ENCODE peak calls at places on chromosomes 12 and 14, in nine cellular contexts. One of them, this sample, is unnamed.

GRCh38 chr14:57847096-57847495 is 18.8 kb downstream of the SLC35F4 start:
- DNase-seq in neuronal stem cell: no peak
- DNase-seq in tibial artery: no peak
- DNase-seq in heart right ventricle: no peak
- DNase-seq in right lobe of liver: no peak
- DNase-seq in H9: no peak
- DNase-seq in caudate nucleus: no peak
- DNase-seq in endothelial cell of umbilical vein: no peak
- DNase-seq in PC-9: no peak
- DNase-seq in this sample: no peak

GRCh38 chr12:18971932-18972331 is 157.6 kb upstream of the PLEKHA5 start:
- DNase-seq in neuronal stem cell: no peak
- DNase-seq in tibial artery: no peak
- DNase-seq in heart right ventricle: no peak
- DNase-seq in right lobe of liver: no peak
- DNase-seq in H9: no peak
- DNase-seq in caudate nucleus: no peak
- DNase-seq in endothelial cell of umbilical vein: no peak
- DNase-seq in PC-9: no peak
- DNase-seq in this sample: no peak

GRCh38 chr14:50362791-50363733 is 33.6 kb downstream of the CDKL1 start:
- DNase-seq in neuronal stem cell: no peak
- DNase-seq in tibial artery: no peak
- DNase-seq in heart right ventricle: no peak
- DNase-seq in right lobe of liver: no peak
- DNase-seq in H9: no peak
- DNase-seq in caudate nucleus: no peak
- DNase-seq in endothelial cell of umbilical vein: no peak
- DNase-seq in PC-9: no peak
- DNase-seq in this sample: no peak

GRCh38 chr12:52243774-52244614 is 11.0 kb downstream of the KRT7 start:
- DNase-seq in neuronal stem cell: no peak
- DNase-seq in tibial artery: peak
- DNase-seq in heart right ventricle: peak
- DNase-seq in right lobe of liver: no peak
- DNase-seq in H9: no peak
- DNase-seq in caudate nucleus: no peak
- DNase-seq in endothelial cell of umbilical vein: peak
- DNase-seq in PC-9: peak
- DNase-seq in this sample: peak

GRCh38 chr14:62691613-62692489 is 353.4 kb downstream of the KCNH5 start:
- DNase-seq in neuronal stem cell: no peak
- DNase-seq in tibial artery: no peak
- DNase-seq in heart right ventricle: no peak
- DNase-seq in right lobe of liver: no peak
- DNase-seq in H9: no peak
- DNase-seq in caudate nucleus: no peak
- DNase-seq in endothelial cell of umbilical vein: peak
- DNase-seq in PC-9: peak
- DNase-seq in this sample: peak

GRCh38 chr12:127811988-127812387 is 455.0 kb upstream of the TMEM132C start:
- DNase-seq in neuronal stem cell: peak
- DNase-seq in tibial artery: no peak
- DNase-seq in heart right ventricle: peak
- DNase-seq in right lobe of liver: no peak
- DNase-seq in H9: peak
- DNase-seq in caudate nucleus: no peak
- DNase-seq in endothelial cell of umbilical vein: no peak
- DNase-seq in PC-9: no peak
- DNase-seq in this sample: no peak

GRCh38 chr12:83826112-83826511 is 1086.5 kb downstream of the SLC6A15 start:
- DNase-seq in neuronal stem cell: peak
- DNase-seq in tibial artery: no peak
- DNase-seq in heart right ventricle: no peak
- DNase-seq in right lobe of liver: no peak
- DNase-seq in H9: peak
- DNase-seq in caudate nucleus: no peak
- DNase-seq in endothelial cell of umbilical vein: peak
- DNase-seq in PC-9: no peak
- DNase-seq in this sample: peak

GRCh38 chr12:111438501-111438900 is 32.8 kb downstream of the SH2B3 start:
- DNase-seq in neuronal stem cell: no peak
- DNase-seq in tibial artery: no peak
- DNase-seq in heart right ventricle: no peak
- DNase-seq in right lobe of liver: no peak
- DNase-seq in H9: no peak
- DNase-seq in caudate nucleus: no peak
- DNase-seq in endothelial cell of umbilical vein: peak
- DNase-seq in PC-9: no peak
- DNase-seq in this sample: peak

GRCh38 chr12:110853856-110854255 is 7.1 kb downstream of the CCDC63 start:
- DNase-seq in neuronal stem cell: no peak
- DNase-seq in tibial artery: no peak
- DNase-seq in heart right ventricle: no peak
- DNase-seq in right lobe of liver: no peak
- DNase-seq in H9: no peak
- DNase-seq in caudate nucleus: no peak
- DNase-seq in endothelial cell of umbilical vein: no peak
- DNase-seq in PC-9: no peak
- DNase-seq in this sample: no peak

GRCh38 chr14:79177106-79177505 is 1006.9 kb downstream of the NRXN3 start:
- DNase-seq in neuronal stem cell: no peak
- DNase-seq in tibial artery: no peak
- DNase-seq in heart right ventricle: no peak
- DNase-seq in right lobe of liver: no peak
- DNase-seq in H9: no peak
- DNase-seq in caudate nucleus: no peak
- DNase-seq in endothelial cell of umbilical vein: no peak
- DNase-seq in PC-9: no peak
- DNase-seq in this sample: no peak

GRCh38 chr12:88839486-88839885 is 259.2 kb upstream of the KITLG start:
- DNase-seq in neuronal stem cell: no peak
- DNase-seq in tibial artery: no peak
- DNase-seq in heart right ventricle: no peak
- DNase-seq in right lobe of liver: no peak
- DNase-seq in H9: no peak
- DNase-seq in caudate nucleus: no peak
- DNase-seq in endothelial cell of umbilical vein: no peak
- DNase-seq in PC-9: no peak
- DNase-seq in this sample: no peak

GRCh38 chr12:106280101-106280500 is 22.4 kb upstream of the TCP11L2 start:
- DNase-seq in neuronal stem cell: no peak
- DNase-seq in tibial artery: no peak
- DNase-seq in heart right ventricle: no peak
- DNase-seq in right lobe of liver: no peak
- DNase-seq in H9: no peak
- DNase-seq in caudate nucleus: no peak
- DNase-seq in endothelial cell of umbilical vein: no peak
- DNase-seq in PC-9: no peak
- DNase-seq in this sample: no peak

GRCh38 chr12:106285993-106286392 is 16.5 kb upstream of the TCP11L2 start:
- DNase-seq in neuronal stem cell: no peak
- DNase-seq in tibial artery: no peak
- DNase-seq in heart right ventricle: no peak
- DNase-seq in right lobe of liver: no peak
- DNase-seq in H9: no peak
- DNase-seq in caudate nucleus: no peak
- DNase-seq in endothelial cell of umbilical vein: no peak
- DNase-seq in PC-9: no peak
- DNase-seq in this sample: no peak

GRCh38 chr12:106282457-106283097 is 20.0 kb upstream of the TCP11L2 start:
- DNase-seq in neuronal stem cell: peak
- DNase-seq in tibial artery: no peak
- DNase-seq in heart right ventricle: peak
- DNase-seq in right lobe of liver: peak
- DNase-seq in H9: peak
- DNase-seq in caudate nucleus: no peak
- DNase-seq in endothelial cell of umbilical vein: peak
- DNase-seq in PC-9: peak
- DNase-seq in this sample: peak

GRCh38 chr12:106284294-106285105 is 18.0 kb upstream of the TCP11L2 start:
- DNase-seq in neuronal stem cell: no peak
- DNase-seq in tibial artery: no peak
- DNase-seq in heart right ventricle: no peak
- DNase-seq in right lobe of liver: no peak
- DNase-seq in H9: no peak
- DNase-seq in caudate nucleus: no peak
- DNase-seq in endothelial cell of umbilical vein: no peak
- DNase-seq in PC-9: no peak
- DNase-seq in this sample: no peak

DNA sequence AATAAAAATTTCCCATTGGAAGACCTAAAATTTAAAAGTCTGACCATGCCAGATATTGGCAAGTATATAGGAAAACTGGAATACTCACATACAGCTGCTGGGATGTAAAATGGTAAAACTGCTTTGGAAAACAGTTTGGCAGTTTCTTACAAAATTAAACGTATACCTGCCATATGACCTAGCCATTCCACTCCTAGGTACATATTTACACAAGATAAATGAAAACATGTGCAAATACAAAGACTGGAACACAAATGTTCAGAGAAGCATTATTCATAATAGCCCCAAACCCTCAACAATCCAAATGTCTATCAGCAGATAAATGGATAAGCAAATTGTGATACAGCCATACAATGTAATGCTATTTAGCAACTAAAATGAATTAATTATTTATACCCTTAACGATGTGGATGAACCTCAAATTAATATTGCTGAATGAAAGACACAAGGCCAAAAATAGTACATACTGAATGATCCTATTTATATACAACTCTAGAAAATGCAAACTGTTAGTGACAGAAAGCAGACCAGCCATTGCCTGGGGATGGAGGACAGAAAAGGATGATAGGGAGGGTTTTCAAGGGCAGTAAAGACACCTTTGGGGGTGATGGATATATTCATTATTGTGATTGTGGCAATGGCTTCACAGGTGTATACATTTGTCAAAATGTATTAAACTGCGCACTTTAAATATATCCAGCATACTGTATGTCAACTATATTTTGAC is 21.3 kb upstream of the TCP11L2 start:
- DNase-seq in neuronal stem cell: no peak
- DNase-seq in tibial artery: no peak
- DNase-seq in heart right ventricle: peak
- DNase-seq in right lobe of liver: no peak
- DNase-seq in H9: no peak
- DNase-seq in caudate nucleus: no peak
- DNase-seq in endothelial cell of umbilical vein: no peak
- DNase-seq in PC-9: no peak
- DNase-seq in this sample: no peak
- H3K27ac ChIP-seq in neuronal stem cell: no peak
- H3K27ac ChIP-seq in tibial artery: no peak
- H3K27ac ChIP-seq in heart right ventricle: no peak
- H3K27ac ChIP-seq in right lobe of liver: no peak
- H3K27ac ChIP-seq in H9: no peak
- H3K27ac ChIP-seq in caudate nucleus: no peak
- H3K27ac ChIP-seq in endothelial cell of umbilical vein: no peak
- H3K27ac ChIP-seq in PC-9: no peak
- H3K27ac ChIP-seq in this sample: no peak

GRCh38 chr12:4771960-4772566 is 51.9 kb downstream of the GALNT8 start:
- DNase-seq in neuronal stem cell: no peak
- DNase-seq in tibial artery: no peak
- DNase-seq in heart right ventricle: no peak
- DNase-seq in right lobe of liver: no peak
- DNase-seq in H9: no peak
- DNase-seq in caudate nucleus: no peak
- DNase-seq in endothelial cell of umbilical vein: no peak
- DNase-seq in PC-9: no peak
- DNase-seq in this sample: no peak
- H3K27ac ChIP-seq in neuronal stem cell: no peak
- H3K27ac ChIP-seq in tibial artery: no peak
- H3K27ac ChIP-seq in heart right ventricle: no peak
- H3K27ac ChIP-seq in right lobe of liver: no peak
- H3K27ac ChIP-seq in H9: no peak
- H3K27ac ChIP-seq in caudate nucleus: no peak
- H3K27ac ChIP-seq in endothelial cell of umbilical vein: no peak
- H3K27ac ChIP-seq in PC-9: no peak
- H3K27ac ChIP-seq in this sample: no peak

DNA sequence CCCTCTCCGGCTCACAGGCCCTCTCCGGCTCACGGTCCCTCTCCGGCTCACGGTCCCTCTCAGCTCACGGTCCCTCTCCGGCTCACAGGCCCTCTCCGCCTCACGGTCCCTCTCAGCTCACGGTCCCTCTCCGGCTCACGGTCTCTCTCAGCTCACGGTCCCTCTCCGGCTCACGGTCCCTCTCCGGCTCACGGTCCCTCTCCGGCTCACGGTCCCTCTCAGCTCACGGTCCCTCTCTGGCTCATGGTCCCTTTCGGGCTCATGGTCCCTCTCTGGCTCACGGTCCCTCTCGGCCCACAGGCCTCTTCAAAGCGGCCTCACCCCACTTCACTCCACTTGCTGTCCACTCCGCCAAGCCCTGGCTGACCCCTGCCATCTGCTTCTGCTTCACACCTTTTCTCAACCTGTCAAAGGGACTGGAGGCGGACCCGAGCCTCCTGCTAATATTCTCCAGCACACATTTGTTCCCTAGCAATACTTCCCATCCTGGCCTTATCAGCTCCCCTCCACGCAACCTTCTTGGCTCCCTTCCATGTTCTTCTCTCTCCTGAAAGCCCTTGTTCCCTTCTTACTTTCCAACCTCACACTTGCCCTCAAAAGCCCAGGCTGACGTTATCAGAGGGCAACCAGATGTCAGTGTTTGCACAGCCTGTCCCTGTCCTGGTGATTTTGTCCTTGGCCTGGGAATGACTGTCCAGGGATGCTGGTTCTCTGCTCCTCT is 176.7 kb downstream of the CALM1 start:
- DNase-seq in neuronal stem cell: no peak
- DNase-seq in tibial artery: no peak
- DNase-seq in heart right ventricle: no peak
- DNase-seq in right lobe of liver: no peak
- DNase-seq in H9: no peak
- DNase-seq in caudate nucleus: no peak
- DNase-seq in endothelial cell of umbilical vein: peak
- DNase-seq in PC-9: no peak
- DNase-seq in this sample: no peak
- H3K27ac ChIP-seq in neuronal stem cell: no peak
- H3K27ac ChIP-seq in tibial artery: no peak
- H3K27ac ChIP-seq in heart right ventricle: peak
- H3K27ac ChIP-seq in right lobe of liver: no peak
- H3K27ac ChIP-seq in H9: no peak
- H3K27ac ChIP-seq in caudate nucleus: no peak
- H3K27ac ChIP-seq in endothelial cell of umbilical vein: no peak
- H3K27ac ChIP-seq in PC-9: no peak
- H3K27ac ChIP-seq in this sample: no peak

DNA sequence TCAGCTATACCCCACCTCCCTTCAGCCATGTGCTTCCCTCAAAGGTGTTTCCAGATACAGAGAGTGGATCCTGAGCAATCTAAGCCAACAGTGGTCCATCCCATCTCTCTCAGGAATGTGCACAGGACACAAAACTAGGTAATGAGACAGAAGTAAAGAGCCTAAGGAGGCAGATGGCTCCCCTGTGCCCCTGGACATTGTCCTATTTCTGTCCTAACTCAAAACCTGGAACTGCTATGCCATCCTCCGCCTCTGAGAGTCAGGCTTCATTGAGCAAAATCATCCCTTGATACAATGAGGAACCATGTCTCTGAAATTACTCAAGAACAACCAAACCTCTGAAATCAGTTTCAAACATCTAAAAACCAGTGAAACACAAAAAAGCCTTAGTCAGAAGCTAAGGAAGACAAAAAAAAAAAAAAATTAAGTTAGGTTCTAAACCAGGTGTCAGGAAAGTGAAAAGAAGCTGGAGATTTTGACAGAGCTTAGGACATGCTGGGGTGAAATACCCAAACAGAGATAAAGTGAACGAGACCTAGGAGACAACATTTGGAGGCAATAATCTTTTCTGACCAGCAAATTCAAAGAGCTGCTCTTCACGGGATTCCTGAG is 200.3 kb upstream of the PLEKHG7 start:
- DNase-seq in neuronal stem cell: no peak
- DNase-seq in tibial artery: no peak
- DNase-seq in heart right ventricle: no peak
- DNase-seq in right lobe of liver: no peak
- DNase-seq in H9: no peak
- DNase-seq in caudate nucleus: no peak
- DNase-seq in endothelial cell of umbilical vein: no peak
- DNase-seq in PC-9: no peak
- DNase-seq in this sample: no peak
- H3K27ac ChIP-seq in neuronal stem cell: no peak
- H3K27ac ChIP-seq in tibial artery: peak
- H3K27ac ChIP-seq in heart right ventricle: peak
- H3K27ac ChIP-seq in right lobe of liver: peak
- H3K27ac ChIP-seq in H9: no peak
- H3K27ac ChIP-seq in caudate nucleus: no peak
- H3K27ac ChIP-seq in endothelial cell of umbilical vein: no peak
- H3K27ac ChIP-seq in PC-9: no peak
- H3K27ac ChIP-seq in this sample: no peak